ENCODE peak calls at places on chromosomes 1 and 21, in nine cellular contexts. O, G, D, P, V, B, W, S and T are unnamed samples.

GRCh38 chr1:171817511-171818265 is 23.6 kb upstream of the DNM3 start:
- DNase-seq in O (peak), G (no peak), D (peak), P (no peak), V (no peak), B (no peak), W (peak), S (no peak), T (no peak)

GRCh38 chr1:223135176-223135575 is 7.9 kb downstream of the TLR5 start:
- DNase-seq in O (no peak), G (no peak), D (peak), P (no peak), V (no peak), B (no peak), W (peak), S (peak), T (peak)

GRCh38 chr1:107405241-107405640 is 264.4 kb downstream of the NTNG1 start:
- DNase-seq in O (no peak), G (no peak), D (no peak), P (no peak), V (no peak), B (no peak), W (peak), S (no peak), T (no peak)

GRCh38 chr1:3588395-3588794 is 22.9 kb downstream of the MEGF6 start:
- DNase-seq in O (no peak), G (no peak), D (no peak), P (no peak), V (no peak), B (no peak), W (no peak), S (no peak), T (no peak)

GRCh38 chr1:8075511-8076051 is 49.5 kb upstream of the ERRFI1 start:
- DNase-seq in O (no peak), G (peak), D (no peak), P (no peak), V (no peak), B (no peak), W (peak), S (no peak), T (no peak)

GRCh38 chr1:25747046-25747705 is 52.8 kb upstream of the SELENON start:
- DNase-seq in O (no peak), G (no peak), D (no peak), P (no peak), V (no peak), B (no peak), W (no peak), S (no peak), T (no peak)

GRCh38 chr1:12127206-12127810 is 39.5 kb upstream of the TNFRSF1B start:
- DNase-seq in O (no peak), G (no peak), D (no peak), P (no peak), V (no peak), B (no peak), W (no peak), S (no peak), T (no peak)

GRCh38 chr1:228414511-228415211 is 2.0 kb downstream of the TRIM17 start:
- DNase-seq in O (no peak), G (no peak), D (no peak), P (no peak), V (no peak), B (no peak), W (no peak), S (no peak), T (no peak)

GRCh38 chr1:82778612-82779011 is 977.9 kb downstream of the ADGRL2 start:
- DNase-seq in O (no peak), G (no peak), D (no peak), P (no peak), V (no peak), B (no peak), W (no peak), S (no peak), T (no peak)

GRCh38 chr21:44575307-44576024 is 1.9 kb downstream of the KRTAP10-4 start:
- DNase-seq in O (no peak), G (peak), D (no peak), P (no peak), V (no peak), B (no peak), W (no peak), S (no peak), T (no peak)

GRCh38 chr1:151133339-151133761 is 13.1 kb downstream of the SEMA6C start:
- DNase-seq in O (no peak), G (no peak), D (no peak), P (no peak), V (no peak), B (no peak), W (no peak), S (no peak), T (no peak)

GRCh38 chr21:27464643-27465042 is 497.8 kb upstream of the ADAMTS5 start:
- DNase-seq in O (no peak), G (no peak), D (no peak), P (no peak), V (no peak), B (no peak), W (peak), S (no peak), T (no peak)

GRCh38 chr1:3014443-3015268 is 6.6 kb upstream of the ACTRT2 start:
- DNase-seq in O (no peak), G (peak), D (no peak), P (no peak), V (no peak), B (no peak), W (no peak), S (no peak), T (peak)

GRCh38 chr1:9326596-9326995 is 33.9 kb downstream of the SPSB1 start:
- DNase-seq in O (no peak), G (no peak), D (no peak), P (no peak), V (no peak), B (no peak), W (peak), S (no peak), T (no peak)

GRCh38 chr1:45621501-45621836 is 2.4 kb downstream of the CCDC17 start:
- DNase-seq in O (no peak), G (no peak), D (no peak), P (no peak), V (no peak), B (no peak), W (no peak), S (no peak), T (no peak)

GRCh38 chr1:93993731-93994130 is 84.5 kb upstream of the GCLM start:
- DNase-seq in O (peak), G (no peak), D (no peak), P (no peak), V (no peak), B (no peak), W (peak), S (no peak), T (no peak)

GRCh38 chr1:37931148-37931492 is 15.7 kb downstream of the INPP5B start:
- DNase-seq in O (no peak), G (peak), D (no peak), P (no peak), V (no peak), B (no peak), W (no peak), S (no peak), T (no peak)

GRCh38 chr21:41769933-41770332 is 3.1 kb upstream of the RIPK4 start:
- DNase-seq in O (no peak), G (no peak), D (no peak), P (no peak), V (no peak), B (peak), W (no peak), S (no peak), T (no peak)

GRCh38 chr1:200837931-200838571 is 34.7 kb upstream of the GPR25 start:
- DNase-seq in O (peak), G (no peak), D (no peak), P (no peak), V (no peak), B (no peak), W (peak), S (no peak), T (no peak)

GRCh38 chr1:62311473-62311943 is 7.7 kb downstream of the KANK4 start:
- DNase-seq in O (no peak), G (no peak), D (peak), P (no peak), V (no peak), B (no peak), W (peak), S (no peak), T (no peak)

GRCh38 chr21:15273244-15273643 is 208.4 kb upstream of the NRIP1 start:
- DNase-seq in O (no peak), G (no peak), D (no peak), P (no peak), V (no peak), B (no peak), W (no peak), S (no peak), T (no peak)

GRCh38 chr1:42379794-42380616 is 587 bp upstream of the RIMKLA start:
- DNase-seq in O (peak), G (peak), D (no peak), P (peak), V (peak), B (peak), W (peak), S (peak), T (peak)

GRCh38 chr21:40760811-40761210 is 86.1 kb downstream of the DSCAM start:
- DNase-seq in O (no peak), G (no peak), D (no peak), P (no peak), V (no peak), B (no peak), W (peak), S (no peak), T (no peak)

GRCh38 chr1:35507947-35508346 is 49.3 kb downstream of the KIAA0319L start:
- DNase-seq in O (no peak), G (no peak), D (no peak), P (no peak), V (no peak), B (no peak), W (no peak), S (no peak), T (no peak)

GRCh38 chr1:89725676-89726075 is 92.8 kb downstream of the LRRC8C start:
- DNase-seq in O (no peak), G (no peak), D (no peak), P (no peak), V (no peak), B (no peak), W (no peak), S (no peak), T (no peak)

GRCh38 chr1:29682171-29682917 is 446.0 kb downstream of the PTPRU start:
- DNase-seq in O (no peak), G (no peak), D (no peak), P (no peak), V (no peak), B (peak), W (no peak), S (no peak), T (no peak)

GRCh38 chr1:9825101-9826074 is 1.6 kb upstream of the CLSTN1 start:
- DNase-seq in O (peak), G (peak), D (peak), P (no peak), V (no peak), B (peak), W (peak), S (peak), T (peak)

GRCh38 chr21:41868062-41868710 is 11.0 kb downstream of the PRDM15 start:
- DNase-seq in O (no peak), G (no peak), D (no peak), P (no peak), V (no peak), B (no peak), W (no peak), S (no peak), T (no peak)

GRCh38 chr1:46708121-46708520 is 10.8 kb downstream of the EFCAB14 start:
- DNase-seq in O (no peak), G (no peak), D (no peak), P (no peak), V (no peak), B (no peak), W (no peak), S (no peak), T (no peak)